ENCODE peak calls at places on chromosomes 7 and 10, in five cellular contexts. N is HepG2, O is A549, M is SK-N-SH, E is IMR-90. T is an unnamed sample. For H3K4me1, the result is how much of the 10 kb centered on the place peaks cover.

GRCh38 chr7:15011289-15011688 is 108.7 kb upstream of the DGKB start:
- DNase-seq in N (no peak), O (no peak), M (no peak), E (no peak), T (no peak)

GRCh38 chr7:11177793-11178192 is 204.1 kb downstream of the PHF14 start:
- DNase-seq in N (no peak), O (peak), M (no peak), E (peak), T (no peak)

GRCh38 chr7:29622335-29623265 is 59.0 kb downstream of the PRR15 start:
- DNase-seq in N (no peak), O (peak), M (peak), E (peak), T (no peak)

GRCh38 chr10:60894816-60895215 is 49.2 kb downstream of the RHOBTB1 start:
- DNase-seq in N (peak), O (peak), M (no peak), E (no peak), T (no peak)

GRCh38 chr10:77208857-77209256 is 428.8 kb downstream of the KCNMA1 start:
- DNase-seq in N (no peak), O (no peak), M (no peak), E (no peak), T (no peak)

GRCh38 chr7:116687801-116688201 is 15.8 kb downstream of the MET start:
- DNase-seq in N (peak), O (peak), M (no peak), E (peak), T (no peak)

GRCh38 chr10:62614389-62615157 is 189.9 kb upstream of the ADO start:
- DNase-seq in N (no peak), O (peak), M (no peak), E (peak), T (peak)

GRCh38 chr7:102287082-102287464 is 405 bp downstream of the SH2B2 start:
- DNase-seq in N (no peak), O (no peak), M (peak), E (no peak), T (no peak)

GRCh38 chr7:140251824-140252555 is 75.2 kb upstream of the KDM7A start:
- DNase-seq in N (no peak), O (no peak), M (no peak), E (no peak), T (no peak)

GRCh38 chr7:137169282-137169698 is 174.2 kb downstream of the PTN start:
- DNase-seq in N (peak), O (peak), M (peak), E (peak), T (no peak)

GRCh38 chr7:105097619-105098018 is 83.6 kb downstream of the KMT2E start:
- DNase-seq in N (no peak), O (peak), M (no peak), E (peak), T (no peak)

GRCh38 chr7:23012797-23013714 is 874 bp downstream of the HYCC1 start:
- DNase-seq in N (peak), O (no peak), M (peak), E (no peak), T (no peak)

GRCh38 chr7:158120751-158121150 is 466.9 kb downstream of the PTPRN2 start:
- DNase-seq in N (no peak), O (no peak), M (no peak), E (no peak), T (no peak)

GRCh38 chr7:108415821-108416536 is 40.3 kb downstream of the NRCAM start:
- DNase-seq in N (no peak), O (peak), M (peak), E (no peak), T (peak)

GRCh38 chr7:71638108-71638507 is 506.2 kb downstream of the GALNT17 start:
- DNase-seq in N (no peak), O (no peak), M (no peak), E (no peak), T (no peak)

GRCh38 chr7:143936087-143937009 is 1.3 kb downstream of the OR2F2 start:
- DNase-seq in N (no peak), O (no peak), M (peak), E (peak), T (no peak)

GRCh38 chr10:133614830-133615580 is 11.6 kb downstream of the FRG2B start:
- DNase-seq in N (no peak), O (no peak), M (no peak), E (no peak), T (no peak)

GRCh38 chr7:106217089-106217542 is 67.7 kb downstream of the NAMPT start:
- DNase-seq in N (no peak), O (peak), M (no peak), E (peak), T (no peak)

GRCh38 chr7:99127636-99128035 is 16.3 kb downstream of the SMURF1 start:
- DNase-seq in N (no peak), O (no peak), M (no peak), E (peak), T (no peak)

GRCh38 chr7:99129001-99129400 is 14.9 kb downstream of the SMURF1 start:
- DNase-seq in N (no peak), O (no peak), M (no peak), E (no peak), T (no peak)

GRCh38 chr7:99128076-99128950 is 15.6 kb downstream of the SMURF1 start:
- DNase-seq in N (no peak), O (no peak), M (no peak), E (no peak), T (no peak)

GRCh38 chr7:99125505-99125865 is 18.4 kb downstream of the SMURF1 start:
- DNase-seq in N (no peak), O (no peak), M (no peak), E (no peak), T (no peak)

GRCh38 chr7:99126921-99127553 is 16.9 kb downstream of the SMURF1 start:
- DNase-seq in N (no peak), O (no peak), M (no peak), E (no peak), T (no peak)
- H3K4me1 ChIP-seq in N (half or more), O (half or more), M (under half), E (under half), T (under half)

GRCh38 chr10:3354171-3354570 is 181.6 kb upstream of the PITRM1 start:
- DNase-seq in N (no peak), O (no peak), M (no peak), E (no peak), T (no peak)
- TF ChIP-seq SMC3 in N (no peak), O (no peak), M (no peak), E (no peak), T (no peak)

GRCh38 chr10:6581750-6582697 is 1.9 kb upstream of the PRKCQ start:
- DNase-seq in N (no peak), O (no peak), M (no peak), E (no peak), T (no peak)

GRCh38 chr10:6579904-6580278 is at the start of gene PRKCQ:
- DNase-seq in N (no peak), O (peak), M (no peak), E (peak), T (no peak)

GRCh38 chr10:6578221-6579192 is 1.6 kb downstream of the PRKCQ start:
- DNase-seq in N (no peak), O (no peak), M (no peak), E (no peak), T (no peak)

GRCh38 chr10:6580279-6581029 is 378 bp upstream of the PRKCQ start:
- DNase-seq in N (peak), O (peak), M (peak), E (peak), T (no peak)

GRCh38 chr10:6579193-6579903 is 728 bp downstream of the PRKCQ start:
- DNase-seq in N (no peak), O (peak), M (no peak), E (no peak), T (no peak)
- H3K4me1 ChIP-seq in N (under half), O (under half), M (under half), E (under half), T (under half)

GRCh38 chr10:86366033-86366901 is at the start of gene GRID1:
- DNase-seq in N (no peak), O (no peak), M (peak), E (no peak), T (no peak)

GRCh38 chr10:86367339-86367951 is 850 bp upstream of the GRID1 start:
- DNase-seq in N (no peak), O (no peak), M (peak), E (no peak), T (no peak)

GRCh38 chr10:86368046-86368445 is 1.5 kb upstream of the GRID1 start:
- DNase-seq in N (no peak), O (no peak), M (no peak), E (no peak), T (no peak)

GRCh38 chr10:86365346-86366032 is 1.1 kb downstream of the GRID1 start:
- DNase-seq in N (no peak), O (no peak), M (no peak), E (no peak), T (no peak)

GRCh38 chr10:86366902-86367338 is 325 bp upstream of the GRID1 start:
- DNase-seq in N (no peak), O (no peak), M (no peak), E (no peak), T (no peak)
- TF ChIP-seq SMC3 in N (no peak), O (no peak), M (no peak), E (no peak), T (no peak)

GRCh38 chr7:55555160-55555559 is 17.1 kb downstream of the VOPP1 start:
- DNase-seq in N (no peak), O (no peak), M (no peak), E (no peak), T (no peak)
- H3K4me1 ChIP-seq in N (under half), O (under half), M (under half), E (under half), T (half or more)

GRCh38 chr10:46539596-46540411 is 16.7 kb downstream of the GPRIN2 start:
- DNase-seq in N (peak), O (peak), M (no peak), E (peak), T (no peak)
- TF ChIP-seq SMC3 in N (no peak), O (peak), M (no peak), E (no peak), T (no peak)

GRCh38 chr7:36967387-36967786 is 243.1 kb upstream of the AOAH start:
- DNase-seq in N (peak), O (peak), M (peak), E (peak), T (no peak)
- H3K4me1 ChIP-seq in N (under half), O (under half), M (under half), E (under half), T (under half)

GRCh38 chr7:19427944-19428343 is 280.9 kb downstream of the POLR1F start:
- DNase-seq in N (no peak), O (no peak), M (no peak), E (no peak), T (no peak)
- TF ChIP-seq SMC3 in N (no peak), O (no peak), M (no peak), E (no peak), T (no peak)